ENCODE peak calls at places on chromosomes 11 and 22, in four cellular contexts. L, Z, B and Q are unnamed samples.

GRCh38 chr11:78420796-78421209 is 3.2 kb upstream of the GAB2 start:
- DNase-seq in B (peak; percentile 33), Z (peak; percentile 65), L (peak; percentile 37), Q (peak; percentile 12)

GRCh38 chr22:49964493-49965290 is 4.1 kb downstream of the PIM3 start:
- DNase-seq in Z (no peak), B (no peak), L (no peak), Q (peak; percentile 65)

GRCh38 chr11:120330045-120330444 is 4.9 kb downstream of the TLCD5 start:
- DNase-seq in B (no peak), L (no peak), Z (no peak), Q (no peak)

GRCh38 chr11:96465537-96465936 is 75.7 kb downstream of the JRKL start:
- DNase-seq in L (no peak), Z (no peak), B (no peak), Q (no peak)

GRCh38 chr11:126115820-126116319 is 53.2 kb upstream of the CDON start:
- DNase-seq in L (no peak), Z (peak; percentile 88), B (peak; percentile 41), Q (no peak)

GRCh38 chr11:12090761-12091261 is 19.6 kb upstream of the MICAL2 start:
- DNase-seq in Z (no peak), L (no peak), B (no peak), Q (no peak)

GRCh38 chr11:17153759-17154158 is 54.0 kb downstream of the PIK3C2A start:
- DNase-seq in B (no peak), L (no peak), Z (no peak), Q (no peak)

GRCh38 chr22:46460835-46461234 is 76.6 kb downstream of the CELSR1 start:
- DNase-seq in B (no peak), L (no peak), Z (no peak), Q (no peak)

GRCh38 chr22:34841321-34841901 is 224.5 kb upstream of the ISX start:
- DNase-seq in Z (no peak), L (no peak), B (peak; percentile 12), Q (no peak)

GRCh38 chr22:39607093-39607492 is 36.5 kb downstream of the CACNA1I start:
- DNase-seq in L (no peak), Z (no peak), B (no peak), Q (no peak)

GRCh38 chr11:33689089-33689488 is 11.5 kb downstream of the C11orf91 start:
- DNase-seq in L (no peak), Z (peak; percentile 44), B (no peak), Q (no peak)

GRCh38 chr11:44847316-44847715 is 103.4 kb downstream of the TP53I11 start:
- DNase-seq in B (no peak), L (no peak), Z (no peak), Q (no peak)

GRCh38 chr22:42808516-42808915 is 48.6 kb downstream of the ARFGAP3 start:
- DNase-seq in B (no peak), Z (peak; percentile 14), L (no peak), Q (no peak)

GRCh38 chr22:17235861-17236260 is 16.6 kb upstream of the ADA2 start:
- DNase-seq in L (no peak), B (no peak), Z (no peak), Q (no peak)

GRCh38 chr22:17228725-17229126 is 9.5 kb upstream of the ADA2 start:
- DNase-seq in L (no peak), B (no peak), Z (no peak), Q (no peak)

GRCh38 chr11:86228967-86229330 is 15.6 kb upstream of the EED start:
- DNase-seq in B (no peak), Z (no peak), L (no peak), Q (no peak)

GRCh38 chr11:67013511-67014045 is 9.4 kb upstream of the SYT12 start:
- DNase-seq in B (no peak), Z (no peak), L (no peak), Q (no peak)

GRCh38 chr11:86624366-86624765 is 48.0 kb downstream of the ME3 start:
- DNase-seq in L (no peak), B (no peak), Z (no peak), Q (no peak)

GRCh38 chr11:115208808-115209259 is 295.4 kb downstream of the CADM1 start:
- DNase-seq in L (no peak), B (no peak), Z (no peak), Q (no peak)

GRCh38 chr22:37218399-37218770 is 6.1 kb upstream of the SSTR3 start:
- DNase-seq in Z (no peak), L (no peak), B (no peak), Q (no peak)